ENCODE peak calls at places on chromosomes 4 and X, in ten cellular contexts. One of them, this sample, is unnamed.

GRCh38 chrX:53682885-53683555 is 3.5 kb downstream of the HUWE1 start:
- DNase-seq in activated CD8-positive, alpha-beta memory T cell treated with anti-CD3 and anti-CD28 coated beads for 1 hour: no peak
- DNase-seq in nephron progenitor cell: peak
- DNase-seq in immature natural killer cell: no peak
- DNase-seq in cardiac muscle cell: peak
- DNase-seq in GM03348: peak
- DNase-seq in GM13976: peak
- DNase-seq in suprapubic skin: no peak
- DNase-seq in DMS153: no peak
- DNase-seq in uterus: no peak
- DNase-seq in this sample: peak

GRCh38 chr4:54971474-54971950 is 153.9 kb downstream of the KDR start:
- DNase-seq in activated CD8-positive, alpha-beta memory T cell treated with anti-CD3 and anti-CD28 coated beads for 1 hour: no peak
- DNase-seq in nephron progenitor cell: peak
- DNase-seq in immature natural killer cell: peak
- DNase-seq in cardiac muscle cell: peak
- DNase-seq in GM03348: peak
- DNase-seq in GM13976: peak
- DNase-seq in suprapubic skin: no peak
- DNase-seq in DMS153: peak
- DNase-seq in uterus: no peak
- DNase-seq in this sample: peak

GRCh38 chrX:135086197-135086854 is 34.0 kb downstream of the ETDB start:
- DNase-seq in activated CD8-positive, alpha-beta memory T cell treated with anti-CD3 and anti-CD28 coated beads for 1 hour: no peak
- DNase-seq in nephron progenitor cell: peak
- DNase-seq in immature natural killer cell: peak
- DNase-seq in cardiac muscle cell: peak
- DNase-seq in GM03348: peak
- DNase-seq in GM13976: peak
- DNase-seq in suprapubic skin: no peak
- DNase-seq in DMS153: peak
- DNase-seq in uterus: no peak
- DNase-seq in this sample: peak

GRCh38 chr4:7788687-7789425 is 150.8 kb downstream of the AFAP1 start:
- DNase-seq in activated CD8-positive, alpha-beta memory T cell treated with anti-CD3 and anti-CD28 coated beads for 1 hour: no peak
- DNase-seq in nephron progenitor cell: no peak
- DNase-seq in immature natural killer cell: no peak
- DNase-seq in cardiac muscle cell: no peak
- DNase-seq in GM03348: peak
- DNase-seq in GM13976: no peak
- DNase-seq in suprapubic skin: no peak
- DNase-seq in DMS153: no peak
- DNase-seq in uterus: no peak
- DNase-seq in this sample: no peak

GRCh38 chr4:73727685-73728084 is 12.7 kb upstream of the CXCL8 start:
- DNase-seq in activated CD8-positive, alpha-beta memory T cell treated with anti-CD3 and anti-CD28 coated beads for 1 hour: no peak
- DNase-seq in nephron progenitor cell: no peak
- DNase-seq in immature natural killer cell: no peak
- DNase-seq in cardiac muscle cell: no peak
- DNase-seq in GM03348: no peak
- DNase-seq in GM13976: no peak
- DNase-seq in suprapubic skin: no peak
- DNase-seq in DMS153: no peak
- DNase-seq in uterus: no peak
- DNase-seq in this sample: no peak

GRCh38 chrX:134210465-134210864 is 26.5 kb upstream of the CCDC160 start:
- DNase-seq in activated CD8-positive, alpha-beta memory T cell treated with anti-CD3 and anti-CD28 coated beads for 1 hour: no peak
- DNase-seq in nephron progenitor cell: no peak
- DNase-seq in immature natural killer cell: no peak
- DNase-seq in cardiac muscle cell: no peak
- DNase-seq in GM03348: no peak
- DNase-seq in GM13976: no peak
- DNase-seq in suprapubic skin: no peak
- DNase-seq in DMS153: no peak
- DNase-seq in uterus: no peak
- DNase-seq in this sample: no peak

GRCh38 chrX:68832516-68833447 is 4.0 kb downstream of the EFNB1 start:
- DNase-seq in activated CD8-positive, alpha-beta memory T cell treated with anti-CD3 and anti-CD28 coated beads for 1 hour: no peak
- DNase-seq in nephron progenitor cell: no peak
- DNase-seq in immature natural killer cell: no peak
- DNase-seq in cardiac muscle cell: no peak
- DNase-seq in GM03348: no peak
- DNase-seq in GM13976: no peak
- DNase-seq in suprapubic skin: peak
- DNase-seq in DMS153: no peak
- DNase-seq in uterus: peak
- DNase-seq in this sample: peak

GRCh38 chrX:10233173-10233572 is 76.4 kb downstream of the CLCN4 start:
- DNase-seq in activated CD8-positive, alpha-beta memory T cell treated with anti-CD3 and anti-CD28 coated beads for 1 hour: no peak
- DNase-seq in nephron progenitor cell: no peak
- DNase-seq in immature natural killer cell: no peak
- DNase-seq in cardiac muscle cell: no peak
- DNase-seq in GM03348: peak
- DNase-seq in GM13976: no peak
- DNase-seq in suprapubic skin: no peak
- DNase-seq in DMS153: no peak
- DNase-seq in uterus: no peak
- DNase-seq in this sample: no peak

GRCh38 chr4:107392951-107393350 is 327.1 kb downstream of the PAPSS1 start:
- DNase-seq in activated CD8-positive, alpha-beta memory T cell treated with anti-CD3 and anti-CD28 coated beads for 1 hour: no peak
- DNase-seq in nephron progenitor cell: no peak
- DNase-seq in immature natural killer cell: no peak
- DNase-seq in cardiac muscle cell: no peak
- DNase-seq in GM03348: peak
- DNase-seq in GM13976: no peak
- DNase-seq in suprapubic skin: no peak
- DNase-seq in DMS153: no peak
- DNase-seq in uterus: peak
- DNase-seq in this sample: peak

GRCh38 chr4:92198711-92199110 is 105.1 kb upstream of the GRID2 start:
- DNase-seq in activated CD8-positive, alpha-beta memory T cell treated with anti-CD3 and anti-CD28 coated beads for 1 hour: no peak
- DNase-seq in nephron progenitor cell: no peak
- DNase-seq in immature natural killer cell: no peak
- DNase-seq in cardiac muscle cell: no peak
- DNase-seq in GM03348: no peak
- DNase-seq in GM13976: no peak
- DNase-seq in suprapubic skin: no peak
- DNase-seq in DMS153: no peak
- DNase-seq in uterus: no peak
- DNase-seq in this sample: no peak

GRCh38 chr4:175891863-175892262 is 79.8 kb upstream of the GPM6A start:
- DNase-seq in activated CD8-positive, alpha-beta memory T cell treated with anti-CD3 and anti-CD28 coated beads for 1 hour: no peak
- DNase-seq in nephron progenitor cell: no peak
- DNase-seq in immature natural killer cell: no peak
- DNase-seq in cardiac muscle cell: peak
- DNase-seq in GM03348: peak
- DNase-seq in GM13976: peak
- DNase-seq in suprapubic skin: no peak
- DNase-seq in DMS153: peak
- DNase-seq in uterus: no peak
- DNase-seq in this sample: peak

GRCh38 chrX:3346436-3347329 is at the start of gene MXRA5:
- DNase-seq in activated CD8-positive, alpha-beta memory T cell treated with anti-CD3 and anti-CD28 coated beads for 1 hour: no peak
- DNase-seq in nephron progenitor cell: peak
- DNase-seq in immature natural killer cell: no peak
- DNase-seq in cardiac muscle cell: peak
- DNase-seq in GM03348: peak
- DNase-seq in GM13976: no peak
- DNase-seq in suprapubic skin: no peak
- DNase-seq in DMS153: no peak
- DNase-seq in uterus: peak
- DNase-seq in this sample: peak

GRCh38 chrX:96372313-96373046 is 312.2 kb upstream of the DIAPH2 start:
- DNase-seq in activated CD8-positive, alpha-beta memory T cell treated with anti-CD3 and anti-CD28 coated beads for 1 hour: no peak
- DNase-seq in nephron progenitor cell: peak
- DNase-seq in immature natural killer cell: no peak
- DNase-seq in cardiac muscle cell: peak
- DNase-seq in GM03348: peak
- DNase-seq in GM13976: peak
- DNase-seq in suprapubic skin: no peak
- DNase-seq in DMS153: peak
- DNase-seq in uterus: no peak
- DNase-seq in this sample: peak

GRCh38 chr4:86132459-86132858 is 227.4 kb downstream of the MAPK10 start:
- DNase-seq in activated CD8-positive, alpha-beta memory T cell treated with anti-CD3 and anti-CD28 coated beads for 1 hour: no peak
- DNase-seq in nephron progenitor cell: no peak
- DNase-seq in immature natural killer cell: no peak
- DNase-seq in cardiac muscle cell: no peak
- DNase-seq in GM03348: no peak
- DNase-seq in GM13976: no peak
- DNase-seq in suprapubic skin: no peak
- DNase-seq in DMS153: no peak
- DNase-seq in uterus: no peak
- DNase-seq in this sample: no peak

GRCh38 chrX:13387656-13388421 is 68.0 kb upstream of the ATXN3L start:
- DNase-seq in activated CD8-positive, alpha-beta memory T cell treated with anti-CD3 and anti-CD28 coated beads for 1 hour: no peak
- DNase-seq in nephron progenitor cell: no peak
- DNase-seq in immature natural killer cell: peak
- DNase-seq in cardiac muscle cell: no peak
- DNase-seq in GM03348: peak
- DNase-seq in GM13976: no peak
- DNase-seq in suprapubic skin: no peak
- DNase-seq in DMS153: no peak
- DNase-seq in uterus: no peak
- DNase-seq in this sample: no peak

GRCh38 chrX:34218063-34218462 is 85.9 kb upstream of the FAM47A start:
- DNase-seq in activated CD8-positive, alpha-beta memory T cell treated with anti-CD3 and anti-CD28 coated beads for 1 hour: no peak
- DNase-seq in nephron progenitor cell: no peak
- DNase-seq in immature natural killer cell: no peak
- DNase-seq in cardiac muscle cell: no peak
- DNase-seq in GM03348: no peak
- DNase-seq in GM13976: no peak
- DNase-seq in suprapubic skin: no peak
- DNase-seq in DMS153: no peak
- DNase-seq in uterus: no peak
- DNase-seq in this sample: no peak

GRCh38 chrX:107674480-107675364 is 46.4 kb downstream of the PRPS1 start:
- DNase-seq in activated CD8-positive, alpha-beta memory T cell treated with anti-CD3 and anti-CD28 coated beads for 1 hour: peak
- DNase-seq in nephron progenitor cell: peak
- DNase-seq in immature natural killer cell: no peak
- DNase-seq in cardiac muscle cell: no peak
- DNase-seq in GM03348: peak
- DNase-seq in GM13976: peak
- DNase-seq in suprapubic skin: peak
- DNase-seq in DMS153: no peak
- DNase-seq in uterus: peak
- DNase-seq in this sample: peak

GRCh38 chrX:13840121-13840520 is 23.2 kb upstream of the GPM6B start:
- DNase-seq in activated CD8-positive, alpha-beta memory T cell treated with anti-CD3 and anti-CD28 coated beads for 1 hour: no peak
- DNase-seq in nephron progenitor cell: no peak
- DNase-seq in immature natural killer cell: no peak
- DNase-seq in cardiac muscle cell: no peak
- DNase-seq in GM03348: no peak
- DNase-seq in GM13976: no peak
- DNase-seq in suprapubic skin: no peak
- DNase-seq in DMS153: no peak
- DNase-seq in uterus: no peak
- DNase-seq in this sample: no peak

GRCh38 chrX:153762636-153763173 is 1.3 kb upstream of the PLXNB3 start:
- DNase-seq in activated CD8-positive, alpha-beta memory T cell treated with anti-CD3 and anti-CD28 coated beads for 1 hour: no peak
- DNase-seq in nephron progenitor cell: no peak
- DNase-seq in immature natural killer cell: no peak
- DNase-seq in cardiac muscle cell: no peak
- DNase-seq in GM03348: no peak
- DNase-seq in GM13976: no peak
- DNase-seq in suprapubic skin: no peak
- DNase-seq in DMS153: no peak
- DNase-seq in uterus: no peak
- DNase-seq in this sample: no peak

GRCh38 chr4:22235798-22236197 is 280.1 kb downstream of the ADGRA3 start:
- DNase-seq in activated CD8-positive, alpha-beta memory T cell treated with anti-CD3 and anti-CD28 coated beads for 1 hour: no peak
- DNase-seq in nephron progenitor cell: no peak
- DNase-seq in immature natural killer cell: no peak
- DNase-seq in cardiac muscle cell: no peak
- DNase-seq in GM03348: no peak
- DNase-seq in GM13976: no peak
- DNase-seq in suprapubic skin: no peak
- DNase-seq in DMS153: no peak
- DNase-seq in uterus: no peak
- DNase-seq in this sample: no peak

GRCh38 chrX:47230136-47230868 is 2.5 kb upstream of the USP11 start:
- DNase-seq in activated CD8-positive, alpha-beta memory T cell treated with anti-CD3 and anti-CD28 coated beads for 1 hour: no peak
- DNase-seq in nephron progenitor cell: no peak
- DNase-seq in immature natural killer cell: no peak
- DNase-seq in cardiac muscle cell: no peak
- DNase-seq in GM03348: no peak
- DNase-seq in GM13976: no peak
- DNase-seq in suprapubic skin: no peak
- DNase-seq in DMS153: no peak
- DNase-seq in uterus: no peak
- DNase-seq in this sample: no peak

GRCh38 chr4:141158219-141158618 is 24.9 kb upstream of the RNF150 start:
- DNase-seq in activated CD8-positive, alpha-beta memory T cell treated with anti-CD3 and anti-CD28 coated beads for 1 hour: no peak
- DNase-seq in nephron progenitor cell: no peak
- DNase-seq in immature natural killer cell: no peak
- DNase-seq in cardiac muscle cell: peak
- DNase-seq in GM03348: peak
- DNase-seq in GM13976: peak
- DNase-seq in suprapubic skin: no peak
- DNase-seq in DMS153: no peak
- DNase-seq in uterus: no peak
- DNase-seq in this sample: peak

GRCh38 chrX:12975999-12976558 is 1.2 kb downstream of the TMSB4X start:
- DNase-seq in activated CD8-positive, alpha-beta memory T cell treated with anti-CD3 and anti-CD28 coated beads for 1 hour: no peak
- DNase-seq in nephron progenitor cell: peak
- DNase-seq in immature natural killer cell: peak
- DNase-seq in cardiac muscle cell: peak
- DNase-seq in GM03348: peak
- DNase-seq in GM13976: no peak
- DNase-seq in suprapubic skin: no peak
- DNase-seq in DMS153: no peak
- DNase-seq in uterus: peak
- DNase-seq in this sample: peak

GRCh38 chr4:8007581-8007980 is 67.9 kb upstream of the AFAP1 start:
- DNase-seq in activated CD8-positive, alpha-beta memory T cell treated with anti-CD3 and anti-CD28 coated beads for 1 hour: no peak
- DNase-seq in nephron progenitor cell: no peak
- DNase-seq in immature natural killer cell: no peak
- DNase-seq in cardiac muscle cell: no peak
- DNase-seq in GM03348: no peak
- DNase-seq in GM13976: no peak
- DNase-seq in suprapubic skin: no peak
- DNase-seq in DMS153: no peak
- DNase-seq in uterus: no peak
- DNase-seq in this sample: no peak

GRCh38 chrX:39816871-39817731 is 280.7 kb downstream of the BCOR start:
- DNase-seq in activated CD8-positive, alpha-beta memory T cell treated with anti-CD3 and anti-CD28 coated beads for 1 hour: no peak
- DNase-seq in nephron progenitor cell: no peak
- DNase-seq in immature natural killer cell: no peak
- DNase-seq in cardiac muscle cell: no peak
- DNase-seq in GM03348: peak
- DNase-seq in GM13976: no peak
- DNase-seq in suprapubic skin: no peak
- DNase-seq in DMS153: no peak
- DNase-seq in uterus: no peak
- DNase-seq in this sample: peak

GRCh38 chr4:54941994-54942552 is 183.3 kb downstream of the KDR start:
- DNase-seq in activated CD8-positive, alpha-beta memory T cell treated with anti-CD3 and anti-CD28 coated beads for 1 hour: no peak
- DNase-seq in nephron progenitor cell: no peak
- DNase-seq in immature natural killer cell: peak
- DNase-seq in cardiac muscle cell: peak
- DNase-seq in GM03348: no peak
- DNase-seq in GM13976: no peak
- DNase-seq in suprapubic skin: no peak
- DNase-seq in DMS153: peak
- DNase-seq in uterus: no peak
- DNase-seq in this sample: peak

GRCh38 chr4:40395166-40395900 is 60.2 kb downstream of the CHRNA9 start:
- DNase-seq in activated CD8-positive, alpha-beta memory T cell treated with anti-CD3 and anti-CD28 coated beads for 1 hour: no peak
- DNase-seq in nephron progenitor cell: no peak
- DNase-seq in immature natural killer cell: no peak
- DNase-seq in cardiac muscle cell: no peak
- DNase-seq in GM03348: no peak
- DNase-seq in GM13976: no peak
- DNase-seq in suprapubic skin: no peak
- DNase-seq in DMS153: no peak
- DNase-seq in uterus: no peak
- DNase-seq in this sample: no peak

GRCh38 chr4:40998680-40999358 is 215.5 kb downstream of the APBB2 start:
- DNase-seq in activated CD8-positive, alpha-beta memory T cell treated with anti-CD3 and anti-CD28 coated beads for 1 hour: no peak
- DNase-seq in nephron progenitor cell: no peak
- DNase-seq in immature natural killer cell: no peak
- DNase-seq in cardiac muscle cell: no peak
- DNase-seq in GM03348: peak
- DNase-seq in GM13976: no peak
- DNase-seq in suprapubic skin: no peak
- DNase-seq in DMS153: no peak
- DNase-seq in uterus: no peak
- DNase-seq in this sample: no peak